ENCODE peak calls at places on chromosomes 12 and 14, in six cellular contexts. O is stimulated activated CD8-positive, alpha-beta memory T cell treated with anti-CD3 and anti-CD28 coated beads, Interleukin-12 subunit alpha, Interleukin-12 subunit beta, amount 100 ng/mL, for 1 hour; E is stimulated activated CD4-positive, alpha-beta T cell treated with anti-CD3 and anti-CD28 coated beads, TNF-alpha, amount 100 ng/mL, for 4 hours; Z is AG20443; P is endothelial cell; H is lung. C is an unnamed sample.
A peak's percentile ranks its signal among the peaks of the same experiment; 100 is the strongest.

GRCh38 chr14:24194186-24194872 is 912 bp downstream of the TM9SF1 start:
- DNase-seq in Z (no peak), O (no peak), E (no peak), H (no peak), P (no peak), C (no peak)

GRCh38 chr14:90830931-90831701 is 14.9 kb upstream of the TTC7B start:
- DNase-seq in Z (no peak), E (no peak), P (no peak), H (no peak), O (no peak), C (no peak)

GRCh38 chr12:109989380-109989779 is 6.8 kb downstream of the GIT2 start:
- DNase-seq in P (no peak), E (no peak), H (no peak), O (no peak), Z (no peak), C (no peak)

GRCh38 chr12:130463259-130463658 is 125.6 kb downstream of the PIWIL1 start:
- DNase-seq in O (no peak), E (no peak), Z (no peak), P (no peak), H (no peak), C (no peak)

GRCh38 chr12:44000309-44000952 is 164.6 kb downstream of the TMEM117 start:
- DNase-seq in Z (peak; percentile 73), H (no peak), P (peak; percentile 22), O (no peak), E (no peak), C (peak; percentile 61)

GRCh38 chr12:114274131-114274530 is 131.8 kb downstream of the TBX5 start:
- DNase-seq in H (no peak), E (no peak), O (no peak), P (no peak), Z (no peak), C (no peak)

GRCh38 chr12:27826076-27826475 is 46.0 kb upstream of the MANSC4 start:
- DNase-seq in O (no peak), P (no peak), E (no peak), H (no peak), Z (no peak), C (peak; percentile 24)

GRCh38 chr12:1566449-1567135 is 27.8 kb downstream of the FBXL14 start:
- DNase-seq in E (no peak), H (no peak), P (no peak), O (no peak), Z (no peak), C (no peak)

GRCh38 chr12:28998662-28999120 is 150.4 kb upstream of the FAR2 start:
- DNase-seq in Z (peak; percentile 54), O (no peak), E (no peak), P (peak; percentile 33), H (no peak), C (no peak)

GRCh38 chr12:57211791-57212700 is 4.5 kb upstream of the NXPH4 start:
- DNase-seq in P (no peak), O (no peak), H (no peak), E (no peak), Z (no peak), C (no peak)

GRCh38 chr14:102629011-102629444 is 36.6 kb downstream of the RCOR1 start:
- DNase-seq in P (peak; percentile 55), O (no peak), E (no peak), H (no peak), Z (no peak), C (no peak)

GRCh38 chr12:67080637-67081036 is 188.5 kb upstream of the CAND1 start:
- DNase-seq in E (no peak), Z (no peak), O (no peak), P (no peak), H (no peak), C (no peak)

GRCh38 chr12:51751657-51752056 is 96.9 kb downstream of the FIGNL2 start:
- DNase-seq in P (no peak), O (no peak), H (no peak), Z (peak; percentile 26), E (no peak), C (no peak)

GRCh38 chr12:15796493-15797141 is 7.4 kb upstream of the EPS8 start:
- DNase-seq in Z (peak; percentile 39), E (no peak), P (no peak), O (no peak), H (no peak), C (no peak)

GRCh38 chr12:57087689-57088441 is 1.0 kb upstream of the NAB2 start:
- DNase-seq in O (peak; percentile 69), E (peak; percentile 83), Z (peak; percentile 80), P (no peak), H (peak; percentile 94), C (peak; percentile 87)

GRCh38 chr14:30798961-30799360 is 75.4 kb upstream of the COCH start:
- DNase-seq in H (no peak), P (no peak), Z (no peak), O (no peak), E (no peak), C (no peak)

C was measured in HFFc6.